ENCODE peak calls at places on chromosomes 1 and 21, in six cellular contexts. B is tibial nerve, D is heart left ventricle, G is Peyer's patch, Z is HCT116, N is esophagus squamous epithelium. C is an unnamed sample.

GRCh38 chr21:25350056-25350455 is 257.2 kb downstream of the MRPL39 start:
- DNase-seq in G (no peak), Z (no peak), B (no peak), D (no peak), N (no peak), C (no peak)

GRCh38 chr1:11749203-11749689 is 12.7 kb upstream of the C1orf167 start:
- DNase-seq in B (no peak), Z (peak), D (no peak), G (peak), N (no peak), C (no peak)

GRCh38 chr1:51512120-51512519 is 6.9 kb downstream of the EPS15 start:
- DNase-seq in Z (no peak), N (no peak), D (no peak), G (no peak), B (no peak), C (no peak)

GRCh38 chr1:219792337-219793021 is 135.9 kb downstream of the SLC30A10 start:
- DNase-seq in Z (no peak), B (no peak), D (no peak), G (no peak), N (no peak), C (no peak)

GRCh38 chr1:213977486-213977842 is 10.3 kb upstream of the PROX1 start:
- DNase-seq in Z (no peak), G (no peak), N (no peak), D (no peak), B (no peak), C (no peak)

GRCh38 chr1:159940006-159940620 is 5.3 kb downstream of the IGSF9 start:
- DNase-seq in B (no peak), D (no peak), Z (no peak), G (no peak), N (no peak), C (no peak)

GRCh38 chr1:176943783-176944182 is 220.7 kb downstream of the ASTN1 start:
- DNase-seq in D (no peak), B (no peak), Z (no peak), N (no peak), G (no peak), C (no peak)

GRCh38 chr1:56472860-56473259 is 106.5 kb downstream of the PLPP3 start:
- DNase-seq in N (no peak), G (peak), Z (no peak), B (no peak), D (no peak), C (no peak)

GRCh38 chr1:52365746-52366516 is at the start of gene CC2D1B:
- DNase-seq in N (peak), Z (peak), G (peak), B (peak), D (peak), C (peak)

GRCh38 chr21:23799376-23799775 is 1807.9 kb downstream of the MRPL39 start:
- DNase-seq in Z (no peak), D (no peak), B (no peak), N (no peak), G (no peak), C (no peak)

GRCh38 chr1:225928186-225929175 is 4.4 kb upstream of the PYCR2 start:
- DNase-seq in N (no peak), G (no peak), Z (no peak), B (no peak), D (no peak), C (no peak)

GRCh38 chr1:245232936-245233335 is 78.2 kb downstream of the KIF26B start:
- DNase-seq in G (no peak), D (no peak), Z (no peak), N (no peak), B (no peak), C (no peak)

GRCh38 chr1:229342305-229342901 is 444 bp downstream of the CCSAP start:
- DNase-seq in Z (peak), D (peak), B (peak), G (peak), N (peak), C (peak)
- TF ChIP-seq POLR2A in Z (peak), D (no peak), B (peak), G (peak), N (peak), C (no peak)

GRCh38 chr1:237677979-237678378 is 212.7 kb downstream of the ZP4 start:
- DNase-seq in D (no peak), Z (no peak), G (no peak), N (no peak), B (no peak), C (no peak)
- TF ChIP-seq CTCF in D (no peak), Z (no peak), G (peak), N (no peak), B (no peak), C (no peak)

GRCh38 chr1:8020032-8020431 is 6.1 kb downstream of the ERRFI1 start:
- DNase-seq in Z (no peak), N (no peak), B (no peak), G (no peak), D (no peak), C (no peak)
- H3K4me3 ChIP-seq in Z (peak), N (no peak), B (no peak), G (no peak), D (no peak), C (no peak)

DNA sequence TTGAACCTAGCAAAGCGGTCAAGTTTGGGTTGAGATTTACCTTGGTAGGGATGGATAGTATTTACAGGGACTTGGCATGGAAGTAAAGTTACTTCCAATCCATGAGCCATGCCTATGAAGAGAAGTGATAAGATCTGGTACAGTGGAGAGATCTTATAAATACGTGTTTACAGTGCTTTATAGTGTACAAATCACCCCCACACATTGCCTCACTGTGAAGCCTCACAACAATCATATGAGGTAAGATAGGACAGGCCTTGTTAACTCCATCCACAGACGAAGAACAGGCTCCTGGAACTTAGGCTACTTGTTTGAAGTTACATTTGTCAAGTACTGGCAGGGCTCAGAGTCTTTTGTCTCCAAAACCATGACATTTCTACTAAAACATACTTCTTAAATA is 159.8 kb downstream of the PLPPR4 start:
- DNase-seq in B (no peak), D (no peak), Z (no peak), N (no peak), G (no peak), C (no peak)
- TF ChIP-seq POLR2A in B (no peak), D (no peak), Z (no peak), N (no peak), G (no peak), C (no peak)

DNA sequence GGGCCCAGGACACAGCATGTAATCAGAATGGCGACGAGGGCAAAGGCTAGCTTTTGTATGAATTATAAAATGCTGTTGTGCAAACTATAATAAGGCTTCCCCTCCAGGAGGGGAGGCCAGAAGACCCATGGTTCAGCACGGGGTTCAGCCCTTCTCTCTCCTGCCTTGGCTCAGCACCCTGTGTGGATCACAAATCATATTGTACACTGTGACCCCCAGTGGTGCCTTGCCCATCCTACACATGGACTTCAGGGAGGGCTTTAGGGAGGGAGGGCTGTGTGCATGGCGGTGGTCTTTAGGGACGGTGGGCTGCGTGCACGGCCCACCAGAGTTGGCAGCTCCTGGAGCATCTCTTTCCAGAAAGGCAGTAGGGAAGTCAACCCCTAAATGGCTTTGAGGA is 120.8 kb upstream of the TNR start:
- DNase-seq in B (no peak), D (no peak), Z (no peak), N (no peak), G (no peak), C (no peak)
- TF ChIP-seq CTCF in B (no peak), D (no peak), Z (no peak), N (no peak), G (no peak), C (no peak)

DNA sequence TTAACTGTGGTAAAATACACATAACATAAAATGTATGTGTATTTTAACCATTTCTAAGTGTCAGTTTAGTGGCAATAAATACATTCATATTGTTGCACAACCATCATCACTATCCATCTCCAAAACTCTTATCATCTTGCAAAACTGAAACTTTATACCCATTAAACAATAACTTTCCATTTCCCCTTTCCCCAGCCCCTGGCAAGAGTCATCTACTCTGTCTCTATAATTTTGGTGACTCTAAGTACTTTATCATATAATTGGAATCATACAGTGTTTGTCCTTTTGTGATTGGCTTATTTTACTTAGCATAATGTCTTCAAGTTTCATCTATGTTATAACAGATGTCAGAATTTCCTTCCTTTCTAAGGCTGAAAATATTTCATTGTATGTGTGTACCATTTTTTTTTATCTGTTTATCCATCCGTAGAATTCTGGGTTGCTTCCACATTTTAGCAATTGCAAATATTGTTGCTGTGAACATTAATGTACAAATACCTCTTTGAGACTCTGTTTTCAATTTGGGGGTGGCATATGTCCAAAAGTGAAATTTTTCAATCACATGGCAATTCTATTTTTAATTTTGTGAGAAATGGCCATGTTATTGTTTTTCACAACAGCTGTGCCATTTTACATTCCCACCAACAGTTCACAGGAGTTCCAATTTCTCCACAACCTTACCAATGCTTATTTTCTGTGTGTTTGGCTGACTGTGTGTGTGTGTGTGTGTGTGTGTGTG is 153.9 kb upstream of the GORAB start:
- DNase-seq in G (no peak), B (no peak), D (no peak), N (no peak), Z (no peak), C (no peak)
- H3K4me3 ChIP-seq in G (no peak), B (no peak), D (no peak), N (no peak), Z (no peak), C (no peak)